ENCODE peak calls at places on chromosomes 2 and 18, in five cellular contexts. One of them, this sample, is unnamed.
A peak's percentile ranks its signal among the peaks of the same experiment; 100 is the strongest.

GRCh38 chr2:72990695-72991438 is 73.5 kb downstream of the EMX1 start:
- DNase-seq in CD8-positive, alpha-beta memory T cell: no peak
- DNase-seq in fibroblast of mammary gland: no peak
- DNase-seq in HT1080: no peak
- DNase-seq in kidney tubule cell: no peak
- DNase-seq in this sample: no peak

GRCh38 chr2:234631896-234632514 is 135.1 kb upstream of the ARL4C start:
- DNase-seq in CD8-positive, alpha-beta memory T cell: no peak
- DNase-seq in fibroblast of mammary gland: no peak
- DNase-seq in HT1080: no peak
- DNase-seq in kidney tubule cell: no peak
- DNase-seq in this sample: no peak

GRCh38 chr2:109554758-109555157 is 59.0 kb downstream of the SEPTIN10 start:
- DNase-seq in CD8-positive, alpha-beta memory T cell: no peak
- DNase-seq in fibroblast of mammary gland: no peak
- DNase-seq in HT1080: no peak
- DNase-seq in kidney tubule cell: no peak
- DNase-seq in this sample: no peak

GRCh38 chr2:43220982-43221659 is 5.3 kb downstream of the ZFP36L2 start:
- DNase-seq in CD8-positive, alpha-beta memory T cell: peak; percentile 53
- DNase-seq in fibroblast of mammary gland: peak; percentile 97
- DNase-seq in HT1080: no peak
- DNase-seq in kidney tubule cell: peak; percentile 68
- DNase-seq in this sample: no peak

GRCh38 chr2:143955416-143956075 is 564.4 kb downstream of the ZEB2 start:
- DNase-seq in CD8-positive, alpha-beta memory T cell: no peak
- DNase-seq in fibroblast of mammary gland: peak; percentile 75
- DNase-seq in HT1080: peak; percentile 11
- DNase-seq in kidney tubule cell: peak; percentile 55
- DNase-seq in this sample: no peak

GRCh38 chr2:120758181-120759048 is 22.7 kb downstream of the GLI2 start:
- DNase-seq in CD8-positive, alpha-beta memory T cell: no peak
- DNase-seq in fibroblast of mammary gland: peak; percentile 87
- DNase-seq in HT1080: no peak
- DNase-seq in kidney tubule cell: no peak
- DNase-seq in this sample: no peak

GRCh38 chr18:2939317-2939716 is 73.6 kb downstream of the LPIN2 start:
- DNase-seq in CD8-positive, alpha-beta memory T cell: no peak
- DNase-seq in fibroblast of mammary gland: no peak
- DNase-seq in HT1080: no peak
- DNase-seq in kidney tubule cell: peak; percentile 98
- DNase-seq in this sample: no peak

GRCh38 chr18:35693829-35694228 is 112.3 kb downstream of the GALNT1 start:
- DNase-seq in CD8-positive, alpha-beta memory T cell: no peak
- DNase-seq in fibroblast of mammary gland: no peak
- DNase-seq in HT1080: no peak
- DNase-seq in kidney tubule cell: no peak
- DNase-seq in this sample: no peak

GRCh38 chr2:69437751-69438154 is 518 bp upstream of the NFU1 start:
- DNase-seq in CD8-positive, alpha-beta memory T cell: no peak
- DNase-seq in fibroblast of mammary gland: no peak
- DNase-seq in HT1080: no peak
- DNase-seq in kidney tubule cell: peak; percentile 63
- DNase-seq in this sample: no peak

GRCh38 chr2:56314809-56315208 is 131.0 kb downstream of the CCDC85A start:
- DNase-seq in CD8-positive, alpha-beta memory T cell: no peak
- DNase-seq in fibroblast of mammary gland: peak; percentile 1
- DNase-seq in HT1080: no peak
- DNase-seq in kidney tubule cell: no peak
- DNase-seq in this sample: no peak

GRCh38 chr18:24940416-24940815 is 411.6 kb downstream of the ZNF521 start:
- DNase-seq in CD8-positive, alpha-beta memory T cell: no peak
- DNase-seq in fibroblast of mammary gland: no peak
- DNase-seq in HT1080: no peak
- DNase-seq in kidney tubule cell: no peak
- DNase-seq in this sample: no peak

GRCh38 chr2:240624011-240624949 is 1.0 kb upstream of the GPR35 start:
- DNase-seq in CD8-positive, alpha-beta memory T cell: peak; percentile 47
- DNase-seq in fibroblast of mammary gland: no peak
- DNase-seq in HT1080: no peak
- DNase-seq in kidney tubule cell: no peak
- DNase-seq in this sample: no peak

GRCh38 chr2:38959938-38960608 is 70.4 kb downstream of the ARHGEF33 start:
- DNase-seq in CD8-positive, alpha-beta memory T cell: peak; percentile 78
- DNase-seq in fibroblast of mammary gland: peak; percentile 83
- DNase-seq in HT1080: no peak
- DNase-seq in kidney tubule cell: peak; percentile 82
- DNase-seq in this sample: peak; percentile 28

GRCh38 chr2:185618630-185619029 is 120.0 kb upstream of the FSIP2 start:
- DNase-seq in CD8-positive, alpha-beta memory T cell: no peak
- DNase-seq in fibroblast of mammary gland: peak; percentile 0
- DNase-seq in HT1080: peak; percentile 52
- DNase-seq in kidney tubule cell: peak; percentile 92
- DNase-seq in this sample: no peak

GRCh38 chr18:38007931-38008330 is 442.3 kb upstream of the CELF4 start:
- DNase-seq in CD8-positive, alpha-beta memory T cell: no peak
- DNase-seq in fibroblast of mammary gland: no peak
- DNase-seq in HT1080: peak; percentile 5
- DNase-seq in kidney tubule cell: peak; percentile 72
- DNase-seq in this sample: no peak

GRCh38 chr18:31065036-31065773 is 22.7 kb upstream of the DSC3 start:
- DNase-seq in CD8-positive, alpha-beta memory T cell: no peak
- DNase-seq in fibroblast of mammary gland: no peak
- DNase-seq in HT1080: no peak
- DNase-seq in kidney tubule cell: no peak
- DNase-seq in this sample: no peak

GRCh38 chr2:35365859-35366258 is 989.7 kb upstream of the CRIM1 start:
- DNase-seq in CD8-positive, alpha-beta memory T cell: no peak
- DNase-seq in fibroblast of mammary gland: no peak
- DNase-seq in HT1080: peak; percentile 56
- DNase-seq in kidney tubule cell: peak; percentile 2
- DNase-seq in this sample: no peak

GRCh38 chr2:37654932-37655331 is 16.5 kb downstream of the CDC42EP3 start:
- DNase-seq in CD8-positive, alpha-beta memory T cell: no peak
- DNase-seq in fibroblast of mammary gland: no peak
- DNase-seq in HT1080: no peak
- DNase-seq in kidney tubule cell: no peak
- DNase-seq in this sample: no peak

GRCh38 chr2:85276571-85277121 is 51.1 kb downstream of the TGOLN2 start:
- DNase-seq in CD8-positive, alpha-beta memory T cell: no peak
- DNase-seq in fibroblast of mammary gland: no peak
- DNase-seq in HT1080: no peak
- DNase-seq in kidney tubule cell: no peak
- DNase-seq in this sample: no peak

GRCh38 chr2:173079141-173079540 is 3.5 kb downstream of the MAP3K20 start:
- DNase-seq in CD8-positive, alpha-beta memory T cell: no peak
- DNase-seq in fibroblast of mammary gland: no peak
- DNase-seq in HT1080: no peak
- DNase-seq in kidney tubule cell: no peak
- DNase-seq in this sample: no peak

GRCh38 chr2:69191672-69192071 is 178.7 kb downstream of the ANTXR1 start:
- DNase-seq in CD8-positive, alpha-beta memory T cell: no peak
- DNase-seq in fibroblast of mammary gland: peak; percentile 48
- DNase-seq in HT1080: no peak
- DNase-seq in kidney tubule cell: no peak
- DNase-seq in this sample: no peak

GRCh38 chr2:72367530-72368225 is 220.0 kb upstream of the CYP26B1 start:
- DNase-seq in CD8-positive, alpha-beta memory T cell: no peak
- DNase-seq in fibroblast of mammary gland: peak; percentile 91
- DNase-seq in HT1080: peak; percentile 88
- DNase-seq in kidney tubule cell: peak; percentile 81
- DNase-seq in this sample: no peak

GRCh38 chr2:5538717-5539116 is 153.5 kb upstream of the SOX11 start:
- DNase-seq in CD8-positive, alpha-beta memory T cell: no peak
- DNase-seq in fibroblast of mammary gland: no peak
- DNase-seq in HT1080: no peak
- DNase-seq in kidney tubule cell: no peak
- DNase-seq in this sample: no peak

GRCh38 chr2:12289105-12289802 is 427.5 kb upstream of the TRIB2 start:
- DNase-seq in CD8-positive, alpha-beta memory T cell: no peak
- DNase-seq in fibroblast of mammary gland: no peak
- DNase-seq in HT1080: no peak
- DNase-seq in kidney tubule cell: no peak
- DNase-seq in this sample: no peak

GRCh38 chr2:130972410-130972809 is 120.8 kb downstream of the FAM168B start:
- DNase-seq in CD8-positive, alpha-beta memory T cell: no peak
- DNase-seq in fibroblast of mammary gland: no peak
- DNase-seq in HT1080: peak; percentile 31
- DNase-seq in kidney tubule cell: peak; percentile 31
- DNase-seq in this sample: no peak

GRCh38 chr2:97651114-97651513 is 5.3 kb downstream of the COX5B start:
- DNase-seq in CD8-positive, alpha-beta memory T cell: no peak
- DNase-seq in fibroblast of mammary gland: no peak
- DNase-seq in HT1080: no peak
- DNase-seq in kidney tubule cell: no peak
- DNase-seq in this sample: no peak

GRCh38 chr18:48104703-48105102 is 174.2 kb upstream of the SMAD2 start:
- DNase-seq in CD8-positive, alpha-beta memory T cell: no peak
- DNase-seq in fibroblast of mammary gland: no peak
- DNase-seq in HT1080: no peak
- DNase-seq in kidney tubule cell: no peak
- DNase-seq in this sample: no peak

GRCh38 chr2:64522843-64523428 is 1.2 kb upstream of the AFTPH start:
- DNase-seq in CD8-positive, alpha-beta memory T cell: peak; percentile 80
- DNase-seq in fibroblast of mammary gland: peak; percentile 89
- DNase-seq in HT1080: peak; percentile 70
- DNase-seq in kidney tubule cell: peak; percentile 81
- DNase-seq in this sample: peak; percentile 40

GRCh38 chr2:47230418-47230817 is 75.3 kb upstream of the STPG4 start:
- DNase-seq in CD8-positive, alpha-beta memory T cell: no peak
- DNase-seq in fibroblast of mammary gland: peak; percentile 43
- DNase-seq in HT1080: no peak
- DNase-seq in kidney tubule cell: no peak
- DNase-seq in this sample: no peak

GRCh38 chr2:205800804-205801203 is 118.5 kb downstream of the NRP2 start:
- DNase-seq in CD8-positive, alpha-beta memory T cell: no peak
- DNase-seq in fibroblast of mammary gland: peak; percentile 64
- DNase-seq in HT1080: no peak
- DNase-seq in kidney tubule cell: no peak
- DNase-seq in this sample: no peak

GRCh38 chr2:147756103-147756502 is 88.7 kb upstream of the ACVR2A start:
- DNase-seq in CD8-positive, alpha-beta memory T cell: no peak
- DNase-seq in fibroblast of mammary gland: no peak
- DNase-seq in HT1080: no peak
- DNase-seq in kidney tubule cell: no peak
- DNase-seq in this sample: no peak

GRCh38 chr2:60555066-60555793 is 1.8 kb upstream of the BCL11A start:
- DNase-seq in CD8-positive, alpha-beta memory T cell: peak; percentile 72
- DNase-seq in fibroblast of mammary gland: peak; percentile 51
- DNase-seq in HT1080: peak; percentile 77
- DNase-seq in kidney tubule cell: peak; percentile 56
- DNase-seq in this sample: peak; percentile 32

GRCh38 chr2:117976581-117976980 is 37.3 kb downstream of the CCDC93 start:
- DNase-seq in CD8-positive, alpha-beta memory T cell: no peak
- DNase-seq in fibroblast of mammary gland: no peak
- DNase-seq in HT1080: no peak
- DNase-seq in kidney tubule cell: no peak
- DNase-seq in this sample: no peak